ENCODE peak calls at places on chromosomes 16 and 17, in eight cellular contexts. M is endodermal cell, L is uterus, X is GM23338, O is A549, K is heart left ventricle, V is adrenal gland, A is tibial artery. J is an unnamed sample.

GRCh38 chr16:9836118-9836736 is 346.0 kb downstream of the GRIN2A start:
- DNase-seq in K (no peak), X (peak; percentile 72), L (no peak), M (peak; percentile 66), V (peak; percentile 21), O (no peak), A (no peak), J (no peak)

GRCh38 chr17:73744411-73744810 is 100.2 kb upstream of the SDK2 start:
- DNase-seq in O (no peak), L (no peak), X (no peak), A (no peak), M (no peak), V (no peak), K (no peak), J (no peak)

GRCh38 chr17:57811633-57812280 is 38.1 kb downstream of the MRPS23 start:
- DNase-seq in V (no peak), M (peak; percentile 66), X (peak; percentile 25), A (no peak), K (no peak), L (no peak), O (no peak), J (no peak)

GRCh38 chr17:83196088-83196765 is 116.8 kb downstream of the METRNL start:
- DNase-seq in K (peak; percentile 56), V (no peak), L (no peak), O (no peak), X (no peak), A (peak; percentile 83), M (no peak), J (no peak)

GRCh38 chr17:80949451-80950421 is 41.9 kb upstream of the CHMP6 start:
- DNase-seq in M (peak; percentile 81), L (peak; percentile 16), O (no peak), K (peak; percentile 53), X (peak; percentile 65), A (peak; percentile 85), V (no peak), J (no peak)

GRCh38 chr16:85675528-85675927 is 13.2 kb downstream of the GINS2 start:
- DNase-seq in L (no peak), V (no peak), A (no peak), O (peak; percentile 45), X (peak; percentile 63), K (no peak), M (no peak), J (no peak)

GRCh38 chr17:55500103-55500502 is 11.1 kb downstream of the SMIM36 start:
- DNase-seq in X (no peak), L (no peak), O (no peak), V (no peak), A (no peak), K (no peak), M (no peak), J (no peak)

GRCh38 chr17:7356072-7356549 is 1.2 kb downstream of the TMEM95 start:
- DNase-seq in K (peak; percentile 92), V (peak; percentile 84), L (peak; percentile 77), A (peak; percentile 87), X (peak; percentile 97), O (peak; percentile 92), M (peak; percentile 99), J (peak; percentile 78)

GRCh38 chr17:54738496-54738895 is 162.2 kb upstream of the TOM1L1 start:
- DNase-seq in L (no peak), O (no peak), K (no peak), V (no peak), A (no peak), M (no peak), X (no peak), J (no peak)

DNA sequence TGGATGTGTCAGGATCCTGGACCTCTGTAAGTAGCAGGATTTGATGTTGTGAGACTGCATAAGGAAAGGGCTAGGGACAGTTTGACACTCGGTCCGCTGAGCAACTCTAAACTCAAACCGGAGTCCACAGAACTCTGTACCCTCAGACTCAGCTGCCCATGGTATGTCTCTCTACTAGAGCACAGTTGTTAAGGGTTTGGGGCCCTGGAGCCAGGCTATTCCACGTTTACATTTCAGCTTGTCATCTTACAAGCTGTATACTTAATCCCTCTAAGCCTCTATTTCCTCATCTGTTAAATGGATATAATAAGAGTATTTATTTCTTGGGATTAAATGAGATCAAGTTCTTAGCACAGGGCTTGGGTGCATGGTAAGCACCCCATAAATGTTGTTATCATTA is 27.9 kb downstream of the HOXB1 start:
- DNase-seq in V (no peak), K (no peak), M (no peak), X (no peak), L (no peak), A (no peak), O (no peak), J (no peak)
- H3K4me1 ChIP-seq in V (no peaks in the 10 kb centered on the region), K (no peaks in the 10 kb centered on the region), M (peaks cover 30% of the 10 kb centered on the region), X (peaks cover 21% of the 10 kb centered on the region), L (no peaks in the 10 kb centered on the region), A (no peaks in the 10 kb centered on the region), O (peaks cover 34% of the 10 kb centered on the region), J (no peaks in the 10 kb centered on the region)

GRCh38 chr17:18194394-18194793 is 10.8 kb downstream of the ALKBH5 start:
- DNase-seq in M (no peak), O (no peak), K (no peak), L (no peak), A (no peak), X (no peak), V (no peak), J (no peak)

GRCh38 chr17:18191967-18192366 is 8.3 kb downstream of the ALKBH5 start:
- DNase-seq in L (no peak), M (peak; percentile 74), O (no peak), K (no peak), V (no peak), X (peak; percentile 55), A (no peak), J (no peak)

GRCh38 chr17:18194804-18195203 is 11.2 kb downstream of the ALKBH5 start:
- DNase-seq in V (no peak), O (no peak), K (no peak), A (no peak), L (no peak), X (no peak), M (no peak), J (no peak)

GRCh38 chr17:18197535-18198194 is 14.0 kb downstream of the ALKBH5 start:
- DNase-seq in K (no peak), V (peak; percentile 50), L (no peak), A (no peak), M (no peak), X (no peak), O (no peak), J (no peak)

GRCh38 chr17:18195246-18195645 is 11.6 kb downstream of the ALKBH5 start:
- DNase-seq in O (no peak), V (no peak), A (no peak), X (no peak), M (no peak), L (no peak), K (no peak), J (no peak)
- H3K4me1 ChIP-seq in O (peaks cover 16% of the 10 kb centered on the region), V (peaks cover 29% of the 10 kb centered on the region), A (peaks cover 41% of the 10 kb centered on the region), X (peaks cover 6% of the 10 kb centered on the region), M (no peaks in the 10 kb centered on the region), L (peaks cover 14% of the 10 kb centered on the region), K (peaks cover 37% of the 10 kb centered on the region), J (no peaks in the 10 kb centered on the region)

GRCh38 chr16:53081686-53082407 is 27.1 kb downstream of the CHD9 start:
- DNase-seq in L (no peak), M (no peak), O (no peak), K (no peak), X (no peak), A (no peak), V (no peak), J (no peak)

GRCh38 chr16:53078247-53078646 is 23.5 kb downstream of the CHD9 start:
- DNase-seq in K (no peak), M (no peak), V (no peak), L (no peak), X (no peak), O (no peak), A (no peak), J (no peak)

GRCh38 chr16:53080345-53081031 is 25.7 kb downstream of the CHD9 start:
- DNase-seq in M (no peak), K (no peak), O (peak; percentile 92), L (peak; percentile 71), V (peak; percentile 85), X (no peak), A (peak; percentile 83), J (peak; percentile 85)

GRCh38 chr16:53081032-53081424 is 26.2 kb downstream of the CHD9 start:
- DNase-seq in O (no peak), M (no peak), V (no peak), K (no peak), A (no peak), L (no peak), X (no peak), J (no peak)

GRCh38 chr16:53078765-53079484 is 24.1 kb downstream of the CHD9 start:
- DNase-seq in M (no peak), V (no peak), L (no peak), A (no peak), O (no peak), K (no peak), X (no peak), J (no peak)
- H3K4me1 ChIP-seq in M (no peaks in the 10 kb centered on the region), V (peaks cover 20% of the 10 kb centered on the region), L (peaks cover 13% of the 10 kb centered on the region), A (peaks cover 8% of the 10 kb centered on the region), O (peaks cover 64% of the 10 kb centered on the region), K (no peaks in the 10 kb centered on the region), X (peaks cover 38% of the 10 kb centered on the region), J (no peaks in the 10 kb centered on the region)

GRCh38 chr16:67459066-67459857 is 21.7 kb downstream of the ATP6V0D1 start:
- DNase-seq in L (peak; percentile 57), K (no peak), M (no peak), X (no peak), V (peak; percentile 91), O (no peak), A (no peak), J (no peak)
- H3K4me1 ChIP-seq in L (peaks cover 46% of the 10 kb centered on the region), K (peaks cover 43% of the 10 kb centered on the region), M (no peaks in the 10 kb centered on the region), X (no peaks in the 10 kb centered on the region), V (peaks cover 67% of the 10 kb centered on the region), O (peaks cover 12% of the 10 kb centered on the region), A (peaks cover 40% of the 10 kb centered on the region), J (peaks cover 73% of the 10 kb centered on the region)

DNA sequence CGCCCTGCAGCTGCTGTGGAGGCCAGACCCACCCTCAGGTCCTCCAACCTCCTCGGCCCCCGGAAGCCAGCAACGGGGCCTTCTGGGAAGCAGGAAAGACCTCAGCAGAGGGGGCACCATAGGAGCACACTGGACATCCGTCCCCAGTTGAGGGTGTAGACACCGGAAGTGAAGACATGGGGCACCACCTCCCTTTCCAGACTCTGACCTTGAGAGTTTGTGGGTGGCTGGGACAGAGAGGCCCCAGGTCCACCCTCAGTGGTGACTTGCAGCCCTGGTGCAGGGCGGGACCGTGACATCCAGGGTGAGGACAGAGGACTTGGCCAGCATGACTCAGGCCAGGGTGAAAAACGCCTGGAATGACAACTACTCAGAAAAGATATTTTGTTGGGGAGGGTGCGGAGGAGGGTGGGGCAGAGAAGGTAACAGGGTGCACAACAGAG is 19.9 kb downstream of the CEP295NL start:
- DNase-seq in X (no peak), O (peak; percentile 94), M (no peak), A (peak; percentile 92), L (peak; percentile 80), K (no peak), V (peak; percentile 92), J (peak; percentile 95)
- H3K4me1 ChIP-seq in X (peaks cover 14% of the 10 kb centered on the region), O (peaks cover 47% of the 10 kb centered on the region), M (peaks cover 6% of the 10 kb centered on the region), A (peaks cover 70% of the 10 kb centered on the region), L (peaks cover 38% of the 10 kb centered on the region), K (peaks cover 60% of the 10 kb centered on the region), V (peaks cover 33% of the 10 kb centered on the region), J (peaks cover 85% of the 10 kb centered on the region)

GRCh38 chr16:1121009-1121408 is 25.0 kb upstream of the C1QTNF8 start:
- DNase-seq in X (no peak), O (no peak), V (no peak), A (no peak), M (no peak), L (no peak), K (no peak), J (no peak)
- H3K4me1 ChIP-seq in X (no peaks in the 10 kb centered on the region), O (no peaks in the 10 kb centered on the region), V (no peaks in the 10 kb centered on the region), A (no peaks in the 10 kb centered on the region), M (no peaks in the 10 kb centered on the region), L (peaks cover 4% of the 10 kb centered on the region), K (no peaks in the 10 kb centered on the region), J (no peaks in the 10 kb centered on the region)

J was measured in right atrium auricular region.